ENCODE peak calls at places on chromosome 20, in five cellular contexts. J is heart left ventricle, Z is pancreas, X is endothelial cell of umbilical vein, Y is astrocyte. Q is an unnamed sample.
A peak's percentile ranks its signal among the peaks of the same experiment; 100 is the strongest.

GRCh38 chr20:20076297-20077065 is 24.1 kb downstream of the CFAP61 start:
- DNase-seq in X (no peak), J (no peak), Z (no peak), Y (peak; percentile 36), Q (peak; percentile 92)

GRCh38 chr20:35196313-35196712 is 24.4 kb downstream of the PROCR start:
- DNase-seq in Z (no peak), J (no peak), Y (no peak), X (no peak), Q (no peak)

GRCh38 chr20:38338849-38339520 is 7.3 kb upstream of the LBP start:
- DNase-seq in Y (no peak), J (no peak), Z (no peak), X (no peak), Q (no peak)

GRCh38 chr20:7822772-7823171 is 117.5 kb downstream of the HAO1 start:
- DNase-seq in Y (no peak), X (no peak), Z (no peak), J (no peak), Q (no peak)

GRCh38 chr20:43564993-43565757 is 6.3 kb downstream of the SGK2 start:
- DNase-seq in Y (no peak), X (no peak), Z (no peak), J (no peak), Q (no peak)

GRCh38 chr20:6767166-6767535 is 335 bp upstream of the BMP2 start:
- DNase-seq in J (no peak), Y (no peak), Z (no peak), X (no peak), Q (no peak)

GRCh38 chr20:21315138-21315537 is 12.0 kb downstream of the XRN2 start:
- DNase-seq in Y (peak; percentile 94), X (no peak), Z (peak; percentile 7), J (no peak), Q (no peak)

GRCh38 chr20:32470025-32470861 is 112.1 kb downstream of the ASXL1 start:
- DNase-seq in J (peak; percentile 74), X (peak; percentile 99), Y (peak; percentile 83), Z (peak; percentile 17), Q (peak; percentile 74)

GRCh38 chr20:10648651-10649050 is 25.1 kb downstream of the JAG1 start:
- DNase-seq in Z (no peak), X (no peak), J (no peak), Y (peak; percentile 95), Q (no peak)

DNA sequence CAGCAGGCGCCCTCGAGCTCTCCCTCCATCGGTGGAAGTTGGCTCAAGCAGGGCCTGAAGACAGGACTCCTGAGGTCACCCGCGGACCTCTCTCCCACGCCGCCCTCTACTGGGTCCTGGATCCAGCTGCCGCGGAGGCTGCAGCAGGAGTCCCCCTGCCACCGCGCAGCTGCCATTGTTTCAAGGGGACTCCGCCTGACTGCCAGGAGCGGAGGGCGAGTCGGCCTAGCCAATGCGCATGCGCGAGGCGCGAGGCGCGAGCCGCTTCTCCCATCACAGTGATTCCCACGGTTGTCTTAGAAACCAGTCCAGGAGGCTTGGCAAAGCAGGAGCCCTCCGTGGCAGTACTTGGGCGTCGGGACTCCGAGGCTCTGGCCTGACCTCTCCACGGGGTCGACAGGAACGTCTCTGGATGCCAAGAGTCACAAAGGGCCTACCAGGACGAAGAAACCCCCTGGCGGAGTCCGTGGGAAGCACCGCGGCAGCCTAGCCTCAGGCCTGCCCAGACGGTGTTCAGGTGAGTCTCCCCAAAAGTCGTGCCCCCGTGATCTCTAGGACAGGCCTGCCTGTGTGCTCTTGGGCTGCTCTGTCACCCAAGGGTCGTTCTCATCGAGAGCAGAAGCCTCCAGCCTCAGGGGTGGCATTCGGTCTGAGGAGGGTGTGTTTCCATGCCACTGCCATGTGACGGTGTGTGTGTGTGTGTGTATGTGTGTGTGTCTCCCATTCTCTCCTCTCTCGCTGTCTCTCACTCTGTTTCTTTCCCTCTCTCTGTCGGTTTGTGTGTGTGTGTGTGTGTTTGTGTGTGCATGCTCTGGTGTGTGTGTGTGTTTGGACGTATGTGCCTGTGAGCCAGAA is 290.6 kb upstream of the ZNF337 start:
- DNase-seq in Y (no peak), X (peak; percentile 67), Z (peak; percentile 22), J (peak; percentile 48), Q (peak; percentile 30)
- TF ChIP-seq CTCF in Y (peak; percentile 8), X (peak; percentile 63), Z (no peak), J (peak; percentile 10), Q (peak; percentile 11)

DNA sequence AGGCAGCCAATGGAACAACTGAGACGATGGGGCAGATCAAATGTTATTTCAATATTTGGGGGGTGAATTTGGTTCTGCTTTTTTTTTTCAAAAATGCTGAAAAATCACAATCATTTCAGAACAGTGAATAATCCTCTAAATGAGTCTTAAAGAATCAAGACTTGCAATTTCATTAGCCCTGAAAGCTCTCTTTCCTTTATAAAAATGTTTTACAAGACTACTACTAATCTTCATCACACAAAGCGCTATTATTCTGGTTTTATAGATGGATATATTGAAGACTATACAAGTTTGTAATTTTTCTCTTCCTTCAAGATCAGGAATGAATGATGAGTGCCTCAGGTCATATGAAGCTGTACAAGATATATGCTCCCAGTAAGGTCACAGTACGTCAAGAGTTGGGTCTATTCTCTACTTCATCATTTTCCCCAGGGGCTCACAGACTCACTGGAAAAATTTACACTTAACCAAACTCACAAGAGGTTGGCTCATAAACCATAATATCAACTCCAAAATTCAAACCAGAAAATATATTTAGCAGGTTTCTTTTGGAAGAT is 19.5 kb downstream of the RNF24 start:
- DNase-seq in J (no peak), X (no peak), Y (no peak), Z (no peak), Q (no peak)
- H3K4me1 ChIP-seq in J (no peaks in the 10 kb centered on the region), X (no peaks in the 10 kb centered on the region), Y (peaks cover 10% of the 10 kb centered on the region), Z (no peaks in the 10 kb centered on the region), Q (no peaks in the 10 kb centered on the region)

GRCh38 chr20:40251284-40251932 is 437.6 kb downstream of the MAFB start:
- DNase-seq in X (peak; percentile 17), Z (no peak), Y (no peak), J (no peak), Q (no peak)
- TF ChIP-seq CTCF in X (peak; percentile 27), Z (no peak), Y (peak; percentile 32), J (no peak), Q (peak; percentile 40)

DNA sequence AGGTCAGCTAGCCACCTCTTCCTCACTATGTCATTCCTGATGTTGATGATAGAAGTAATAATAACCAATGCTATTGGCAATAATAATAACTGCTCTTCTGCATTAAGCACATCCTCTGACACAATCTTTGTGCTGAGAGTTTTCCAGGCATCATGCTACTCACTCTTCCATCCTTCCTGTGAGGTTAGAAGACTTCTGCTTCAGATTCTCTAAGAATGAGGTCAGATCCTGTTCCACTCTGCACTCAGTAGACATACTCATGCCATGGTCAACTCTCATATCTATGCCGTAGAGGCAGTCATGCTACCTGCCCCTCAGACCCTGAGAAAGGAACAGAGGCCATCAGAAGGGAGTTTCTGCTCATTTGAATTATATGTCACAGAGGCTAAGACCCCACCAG is 98.1 kb upstream of the TOP1 start:
- DNase-seq in Y (peak; percentile 6), J (no peak), Z (no peak), X (no peak), Q (no peak)
- H3K4me1 ChIP-seq in Y (peaks cover 3% of the 10 kb centered on the region), J (no peaks in the 10 kb centered on the region), Z (no peaks in the 10 kb centered on the region), X (no peaks in the 10 kb centered on the region), Q (no peaks in the 10 kb centered on the region)

DNA sequence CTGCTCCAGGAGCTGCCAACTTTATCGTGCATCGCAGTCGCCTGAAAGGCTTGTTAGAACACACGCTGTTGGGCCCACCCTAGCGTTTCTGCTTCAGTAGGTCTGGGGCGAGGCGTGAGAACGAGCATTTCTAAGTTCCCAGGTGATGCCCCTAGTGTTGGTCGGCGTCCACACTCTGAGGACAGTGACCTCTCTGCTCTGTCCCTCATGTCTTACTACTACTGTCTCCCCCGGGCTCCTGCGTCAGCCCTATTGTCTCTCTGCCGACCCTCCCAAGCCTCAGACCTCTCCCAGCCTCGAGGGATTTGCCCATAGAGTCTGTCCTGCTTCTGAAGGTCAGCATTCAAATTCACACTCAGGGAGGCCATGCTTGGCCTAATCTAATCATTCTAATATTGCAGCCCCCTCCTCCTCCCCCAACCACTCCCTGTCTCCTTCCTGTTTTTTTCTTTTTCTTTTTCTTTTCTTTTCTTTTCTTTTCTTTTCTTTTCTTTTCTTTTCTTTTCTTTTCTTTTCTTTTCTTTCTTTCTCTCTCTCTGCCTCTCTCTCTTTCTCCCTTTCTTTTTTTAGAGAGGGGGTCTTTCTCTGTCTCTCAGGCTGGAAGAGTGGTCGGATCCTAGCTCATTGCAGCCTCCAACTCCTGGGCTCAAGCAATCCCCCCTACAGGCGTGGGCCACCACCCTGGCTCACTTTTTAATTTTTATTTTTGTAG is 873 bp upstream of the ZFP64 start:
- DNase-seq in X (no peak), Z (peak; percentile 3), Y (no peak), J (peak; percentile 55), Q (peak; percentile 19)
- TF ChIP-seq CTCF in X (peak; percentile 13), Z (no peak), Y (peak; percentile 9), J (no peak), Q (peak; percentile 8)

DNA sequence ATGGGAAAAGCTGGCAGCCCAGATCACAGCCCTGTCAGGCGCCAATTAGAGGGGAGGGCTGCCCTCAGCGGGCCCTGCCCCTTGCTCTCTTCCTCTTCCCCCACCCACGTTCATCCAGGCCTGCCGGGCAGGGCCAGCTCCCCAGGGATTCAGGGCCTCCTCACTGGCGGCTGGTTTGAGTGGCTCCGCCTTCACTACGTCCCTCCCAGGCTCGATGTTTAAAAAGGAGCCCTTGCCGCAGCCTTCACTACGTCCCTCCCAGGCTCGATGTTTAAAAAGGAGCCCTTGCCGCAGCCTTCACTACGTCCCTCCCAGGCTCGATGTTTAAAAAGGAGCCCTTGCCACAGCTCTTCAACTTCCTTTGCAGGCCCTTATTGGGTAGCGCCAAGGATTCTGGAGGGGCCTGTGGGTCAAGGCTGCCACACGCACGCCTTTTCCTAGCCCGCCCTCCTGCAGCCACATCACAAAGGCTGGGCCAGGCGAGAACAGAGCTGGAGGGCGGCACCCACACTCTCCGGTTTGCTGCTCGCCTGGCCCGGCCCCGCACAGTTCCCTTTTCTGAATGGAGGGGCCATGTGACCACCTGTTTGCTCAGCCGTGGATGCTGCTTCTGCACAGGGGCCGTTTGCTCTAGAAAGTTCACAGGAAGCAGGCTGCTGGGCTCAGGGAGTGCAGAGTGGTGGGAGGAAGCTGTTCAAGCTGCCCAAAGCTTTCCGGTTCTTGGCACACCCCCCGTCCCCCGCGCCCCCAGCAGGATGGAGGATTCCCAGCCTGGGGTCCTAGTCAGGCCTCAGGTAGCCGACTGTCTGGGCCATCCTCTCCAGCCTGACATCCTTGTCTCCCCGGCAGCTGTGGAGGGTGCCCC is 1.6 kb downstream of the SLC17A9 start:
- DNase-seq in X (peak; percentile 69), Y (peak; percentile 48), J (peak; percentile 78), Z (no peak), Q (peak; percentile 69)
- H3K4me1 ChIP-seq in X (peaks cover 20% of the 10 kb centered on the region), Y (peaks cover 7% of the 10 kb centered on the region), J (peaks cover 3% of the 10 kb centered on the region), Z (no peaks in the 10 kb centered on the region), Q (peaks cover 5% of the 10 kb centered on the region)

GRCh38 chr20:51009303-51010042 is 13.4 kb downstream of the KCNG1 start:
- DNase-seq in X (no peak), J (no peak), Y (no peak), Z (no peak), Q (no peak)
- TF ChIP-seq CTCF in X (no peak), J (no peak), Y (no peak), Z (no peak), Q (no peak)

GRCh38 chr20:58595167-58595566 is 55.9 kb upstream of the STX16 start:
- DNase-seq in X (no peak), Y (no peak), Z (no peak), J (no peak), Q (no peak)
- H3K4me1 ChIP-seq in X (no peaks in the 10 kb centered on the region), Y (peaks cover 2% of the 10 kb centered on the region), Z (no peaks in the 10 kb centered on the region), J (no peaks in the 10 kb centered on the region), Q (peaks cover 16% of the 10 kb centered on the region)

DNA sequence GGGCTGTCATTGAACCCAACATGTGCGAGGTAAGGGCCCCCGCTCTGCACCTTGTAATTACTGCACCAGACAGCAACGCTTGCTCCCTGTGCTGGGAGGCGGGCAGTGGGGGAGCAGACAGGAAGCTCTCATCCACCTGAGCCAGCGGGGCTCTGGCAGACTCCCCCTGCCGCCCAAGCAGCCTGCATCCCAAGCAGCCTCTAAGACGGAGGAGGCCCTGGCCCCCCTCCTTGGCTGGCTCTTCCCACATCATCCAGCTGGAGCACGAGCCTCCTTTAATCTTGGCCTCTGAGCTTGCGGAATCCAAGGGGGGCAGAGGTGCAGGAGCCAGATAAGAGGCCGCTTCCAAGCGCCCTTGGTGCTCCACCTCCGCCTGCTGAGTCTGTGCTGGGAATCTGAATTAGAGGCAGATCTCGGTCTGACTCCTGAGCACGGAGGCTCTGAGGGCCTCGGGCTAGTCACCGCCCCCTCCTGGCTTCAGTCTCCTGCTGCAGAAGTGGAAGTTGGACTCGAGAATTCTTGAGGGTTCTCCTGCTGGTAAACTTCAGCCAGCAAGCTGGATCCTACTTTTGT is 40.0 kb upstream of the CDH22 start:
- DNase-seq in Z (no peak), J (no peak), Y (no peak), X (no peak), Q (no peak)
- TF ChIP-seq CTCF in Z (no peak), J (no peak), Y (no peak), X (no peak), Q (no peak)

Q was measured in psoas muscle.